ENCODE peak calls at places on chromosomes 2 and 18, in six cellular contexts. K, G, P, Y, V and T are unnamed samples.

GRCh38 chr2:223093436-223093839 is 41.4 kb downstream of the KCNE4 start:
- DNase-seq in K (peak; percentile 73), G (peak; percentile 90), P (peak; percentile 64), Y (no peak), V (peak; percentile 45), T (no peak)

GRCh38 chr2:175030380-175031271 is 25.4 kb upstream of the CHN1 start:
- DNase-seq in K (peak; percentile 54), G (peak; percentile 37), P (no peak), Y (no peak), V (peak; percentile 18), T (no peak)

GRCh38 chr2:186255823-186256222 is 230.2 kb upstream of the ZC3H15 start:
- DNase-seq in K (no peak), G (no peak), P (no peak), Y (no peak), V (no peak), T (no peak)

GRCh38 chr2:200525066-200525465 is 941 bp upstream of the SGO2 start:
- DNase-seq in K (no peak), G (peak; percentile 8), P (no peak), Y (no peak), V (no peak), T (no peak)

GRCh38 chr18:42310956-42311355 is 355.9 kb downstream of the PIK3C3 start:
- DNase-seq in K (peak; percentile 36), G (peak; percentile 33), P (peak; percentile 46), Y (no peak), V (peak; percentile 64), T (no peak)

GRCh38 chr2:23697676-23698075 is 229.2 kb downstream of the ATAD2B start:
- DNase-seq in K (no peak), G (peak; percentile 83), P (no peak), Y (no peak), V (no peak), T (no peak)

GRCh38 chr18:23247896-23248295 is 112.6 kb downstream of the CABLES1 start:
- DNase-seq in K (no peak), G (no peak), P (no peak), Y (no peak), V (no peak), T (no peak)

GRCh38 chr2:212176151-212176550 is 362.5 kb downstream of the ERBB4 start:
- DNase-seq in K (no peak), G (no peak), P (no peak), Y (no peak), V (no peak), T (no peak)

DNA sequence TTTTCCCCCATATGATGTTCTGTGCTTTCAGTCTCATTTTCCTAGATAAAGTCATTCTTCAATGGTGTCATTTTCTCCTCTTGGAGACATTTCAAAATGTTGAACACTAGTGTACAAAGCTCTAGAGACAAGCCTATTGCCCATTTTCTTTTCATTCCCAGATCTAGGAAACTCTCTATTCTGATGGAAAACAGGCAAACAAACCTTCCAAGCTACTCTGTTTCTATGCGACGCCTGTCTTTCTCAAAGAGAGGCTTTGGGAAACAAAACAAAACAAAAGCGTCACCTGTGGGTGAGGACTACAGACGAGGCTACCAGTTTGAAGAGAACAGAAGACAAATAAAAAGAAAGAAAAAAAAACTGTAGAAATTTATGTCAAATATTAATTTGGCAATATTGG is 311.0 kb downstream of the CBLN2 start:
- DNase-seq in K (no peak), G (no peak), P (no peak), Y (no peak), V (no peak), T (no peak)
- H3K9me3 ChIP-seq in K (no peaks in the 10 kb centered on the region), G (no peaks in the 10 kb centered on the region), P (no peaks in the 10 kb centered on the region), Y (peaks cover 3% of the 10 kb centered on the region), V (no peaks in the 10 kb centered on the region), T (no peaks in the 10 kb centered on the region)

GRCh38 chr2:120737802-120738516 is 2.3 kb downstream of the GLI2 start:
- DNase-seq in K (peak; percentile 45), G (no peak), P (no peak), Y (no peak), V (no peak), T (no peak)
- H3K27me3 ChIP-seq in K (peaks cover 2% of the 10 kb centered on the region), G (no peaks in the 10 kb centered on the region), P (no peaks in the 10 kb centered on the region), Y (peaks cover 24% of the 10 kb centered on the region), V (peaks cover 75% of the 10 kb centered on the region), T (no peaks in the 10 kb centered on the region)

DNA sequence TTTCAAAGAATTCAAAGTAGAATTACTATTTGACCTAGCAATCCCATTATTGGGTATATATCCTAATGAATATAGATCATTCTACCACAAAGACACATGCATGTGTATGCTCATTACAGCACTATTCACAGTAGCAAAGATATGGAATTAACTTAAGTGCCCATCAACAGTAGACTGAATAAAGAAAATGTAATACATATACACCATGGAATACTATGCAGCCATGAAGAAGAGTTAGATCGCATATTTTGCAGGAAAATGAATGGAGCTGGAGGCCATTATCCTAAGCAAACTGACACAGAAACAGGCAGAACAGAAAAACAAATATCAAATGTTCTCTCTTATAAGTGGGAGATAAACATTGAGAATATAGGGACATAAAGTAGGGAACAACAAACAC is 519.2 kb upstream of the REG3G start:
- DNase-seq in K (no peak), G (no peak), P (no peak), Y (no peak), V (no peak), T (no peak)
- H3K9me3 ChIP-seq in K (no peaks in the 10 kb centered on the region), G (no peaks in the 10 kb centered on the region), P (peaks cover 6% of the 10 kb centered on the region), Y (peaks cover 4% of the 10 kb centered on the region), V (no peaks in the 10 kb centered on the region), T (no peaks in the 10 kb centered on the region)

GRCh38 chr2:170291474-170291873 is 113.5 kb downstream of the MYO3B start:
- DNase-seq in K (no peak), G (no peak), P (no peak), Y (no peak), V (no peak), T (no peak)

GRCh38 chr2:170288859-170289258 is 110.9 kb downstream of the MYO3B start:
- DNase-seq in K (no peak), G (no peak), P (no peak), Y (no peak), V (no peak), T (no peak)

GRCh38 chr2:170298115-170298514 is 120.2 kb downstream of the MYO3B start:
- DNase-seq in K (peak; percentile 2), G (no peak), P (no peak), Y (no peak), V (no peak), T (no peak)

GRCh38 chr2:170292415-170292814 is 114.5 kb downstream of the MYO3B start:
- DNase-seq in K (no peak), G (no peak), P (no peak), Y (no peak), V (no peak), T (no peak)
- H3K27me3 ChIP-seq in K (no peaks in the 10 kb centered on the region), G (no peaks in the 10 kb centered on the region), P (no peaks in the 10 kb centered on the region), Y (no peaks in the 10 kb centered on the region), V (no peaks in the 10 kb centered on the region), T (no peaks in the 10 kb centered on the region)

GRCh38 chr2:139454251-139454650 is 674.1 kb upstream of the NXPH2 start:
- DNase-seq in K (no peak), G (no peak), P (no peak), Y (no peak), V (no peak), T (no peak)
- H3K9me3 ChIP-seq in K (no peaks in the 10 kb centered on the region), G (no peaks in the 10 kb centered on the region), P (no peaks in the 10 kb centered on the region), Y (no peaks in the 10 kb centered on the region), V (no peaks in the 10 kb centered on the region), T (no peaks in the 10 kb centered on the region)

GRCh38 chr2:176128172-176129012 is 1.1 kb upstream of the HOXD8 start:
- DNase-seq in K (no peak), G (no peak), P (no peak), Y (no peak), V (no peak), T (no peak)
- H3K27me3 ChIP-seq in K (peaks cover 100% of the 10 kb centered on the region), G (peaks cover 78% of the 10 kb centered on the region), P (no peaks in the 10 kb centered on the region), Y (peaks cover 93% of the 10 kb centered on the region), V (peaks cover 48% of the 10 kb centered on the region), T (no peaks in the 10 kb centered on the region)

GRCh38 chr2:56008661-56009411 is 85.3 kb upstream of the EFEMP1 start:
- DNase-seq in K (peak; percentile 95), G (peak; percentile 90), P (peak; percentile 37), Y (no peak), V (peak; percentile 14), T (peak; percentile 6)
- H3K9me3 ChIP-seq in K (no peaks in the 10 kb centered on the region), G (no peaks in the 10 kb centered on the region), P (no peaks in the 10 kb centered on the region), Y (no peaks in the 10 kb centered on the region), V (no peaks in the 10 kb centered on the region), T (no peaks in the 10 kb centered on the region)